ENCODE peak calls at places on chromosomes 16 and 17, in five cellular contexts. E is pancreas; N is SK-N-SH treated with all-trans-retinoic acid at 6 μM for 48 hours; V is stimulated activated naive B cell treated with anti-CD40 and anti-IgM and Interleukin-4, amounts not matched to agents 10 μg/mL and 1 μg/mL and 100 μg/mL, for 72 hours; D is activated T-helper 17 cell treated with anti-CD3 and anti-CD28 coated beads, Interleukin-2, amount 50 U/mL, for 72 hours. P is an unnamed sample.

GRCh38 chr16:72850863-72851262 is 197.1 kb downstream of the ZFHX3 start:
- ATAC-seq in E (no peak), N (no peak), V (no peak), D (no peak), P (no peak)

GRCh38 chr17:66405836-66406679 is 103.6 kb downstream of the PRKCA start:
- ATAC-seq in E (peak; percentile 76), N (peak; percentile 19), V (no peak), D (no peak), P (no peak)

GRCh38 chr16:31377210-31377903 is 15.8 kb upstream of the ITGAD start:
- ATAC-seq in E (peak; percentile 86), N (no peak), V (no peak), D (no peak), P (no peak)

GRCh38 chr16:78183886-78184553 is 84.6 kb downstream of the WWOX start:
- ATAC-seq in E (no peak), N (peak; percentile 81), V (no peak), D (no peak), P (no peak)

GRCh38 chr17:47959825-47960655 is 2.4 kb upstream of the PRR15L start:
- ATAC-seq in E (peak; percentile 49), N (no peak), V (no peak), D (no peak), P (no peak)

GRCh38 chr16:1031666-1032065 is 40.9 kb upstream of the SSTR5 start:
- ATAC-seq in E (no peak), N (no peak), V (no peak), D (no peak), P (no peak)

GRCh38 chr17:49901460-49902331 is 53.8 kb upstream of the TAC4 start:
- ATAC-seq in E (peak; percentile 64), N (no peak), V (peak; percentile 72), D (no peak), P (peak; percentile 27)

GRCh38 chr17:70405492-70406220 is 236.3 kb downstream of the KCNJ2 start:
- ATAC-seq in E (no peak), N (peak; percentile 98), V (no peak), D (peak; percentile 26), P (no peak)

GRCh38 chr16:78439646-78440045 is 340.2 kb downstream of the WWOX start:
- ATAC-seq in E (no peak), N (no peak), V (no peak), D (no peak), P (no peak)

GRCh38 chr17:57099165-57099564 is 14.1 kb downstream of the AKAP1 start:
- ATAC-seq in E (peak; percentile 56), N (no peak), V (peak; percentile 95), D (no peak), P (peak; percentile 86)

GRCh38 chr16:68233085-68233834 is 2.7 kb downstream of the ESRP2 start:
- ATAC-seq in E (no peak), N (no peak), V (peak; percentile 15), D (peak; percentile 15), P (no peak)

GRCh38 chr16:84369938-84370627 is 1.7 kb downstream of the ATP2C2 start:
- ATAC-seq in E (peak; percentile 48), N (no peak), V (no peak), D (no peak), P (peak; percentile 52)

GRCh38 chr16:89343501-89344291 is 126.2 kb downstream of the ZNF778 start:
- ATAC-seq in E (peak; percentile 24), N (no peak), V (no peak), D (no peak), P (no peak)

GRCh38 chr16:19680972-19681371 is 37.1 kb downstream of the KNOP1 start:
- ATAC-seq in E (no peak), N (peak; percentile 40), V (no peak), D (no peak), P (no peak)

GRCh38 chr17:4519361-4519788 is 20.7 kb downstream of the SPNS2 start:
- ATAC-seq in E (peak; percentile 8), N (no peak), V (no peak), D (no peak), P (no peak)

GRCh38 chr16:63192969-63193368 is 1156.7 kb upstream of the CDH8 start:
- ATAC-seq in E (no peak), N (no peak), V (no peak), D (no peak), P (no peak)

GRCh38 chr17:42129109-42129837 is 6.7 kb downstream of the HSPB9 start:
- ATAC-seq in E (no peak), N (no peak), V (no peak), D (no peak), P (no peak)

GRCh38 chr17:8164815-8165131 is 2.0 kb upstream of the VAMP2 start:
- ATAC-seq in E (no peak), N (no peak), V (no peak), D (no peak), P (no peak)

GRCh38 chr17:63702616-63703015 is 2.7 kb upstream of the LIMD2 start:
- ATAC-seq in E (no peak), N (no peak), V (no peak), D (no peak), P (no peak)

GRCh38 chr16:50810241-50810965 is 68.5 kb downstream of the CYLD start:
- ATAC-seq in E (no peak), N (no peak), V (no peak), D (no peak), P (no peak)

GRCh38 chr17:67165201-67165600 is 79.8 kb downstream of the HELZ start:
- ATAC-seq in E (peak; percentile 37), N (no peak), V (no peak), D (no peak), P (no peak)

P was measured in stimulated activated memory B cell treated with anti-CD40 and anti-IgM and Interleukin-4, amounts not matched to agents 10 μg/mL and 1 μg/mL and 100 μg/mL, for 72 hours.